ENCODE peak calls at places on chromosomes 12 and 14, in four cellular contexts. J is HTR-8/SVneo, F is G401, S is Kasumi-1. D is an unnamed sample.

GRCh38 chr14:68084256-68084655 is 264.7 kb downstream of the RAD51B start:
- DNase-seq in J (peak), F (no peak), S (peak), D (no peak)

GRCh38 chr12:2756756-2757155 is 38.0 kb upstream of the FKBP4 start:
- DNase-seq in F (no peak), J (no peak), S (no peak), D (no peak)

GRCh38 chr14:38419579-38419978 is 163.7 kb upstream of the CLEC14A start:
- DNase-seq in S (no peak), J (no peak), F (no peak), D (no peak)

GRCh38 chr14:102900631-102901571 is 21.6 kb upstream of the AMN start:
- DNase-seq in J (no peak), S (no peak), F (peak), D (no peak)

GRCh38 chr14:88834883-88835431 is 10.5 kb downstream of the TTC8 start:
- DNase-seq in S (no peak), J (no peak), F (peak), D (no peak)

GRCh38 chr12:52636592-52637258 is 15.3 kb downstream of the KRT2 start:
- DNase-seq in S (no peak), F (no peak), J (no peak), D (no peak)

GRCh38 chr12:110957652-110958051 is 37.3 kb upstream of the MYL2 start:
- DNase-seq in F (no peak), S (no peak), J (no peak), D (no peak)

GRCh38 chr14:93054006-93054405 is 61.7 kb downstream of the ITPK1 start:
- DNase-seq in F (no peak), J (no peak), S (no peak), D (no peak)

GRCh38 chr14:103600503-103600902 is 28.5 kb upstream of the KLC1 start:
- DNase-seq in F (no peak), S (no peak), J (no peak), D (no peak)

GRCh38 chr14:36067428-36068187 is 108.9 kb downstream of the PTCSC3 start:
- DNase-seq in F (no peak), S (no peak), J (no peak), D (no peak)

GRCh38 chr14:49598479-49599301 is at the start of gene LRR1:
- DNase-seq in J (peak), S (peak), F (peak), D (peak)

GRCh38 chr12:98828802-98829600 is 183.9 kb downstream of the APAF1 start:
- DNase-seq in S (no peak), J (no peak), F (no peak), D (no peak)

GRCh38 chr14:76950043-76951020 is 78.2 kb downstream of the IRF2BPL start:
- DNase-seq in J (no peak), F (no peak), S (no peak), D (no peak)

GRCh38 chr12:124916370-124917134 is 2.1 kb upstream of the UBC start:
- DNase-seq in J (peak), F (peak), S (no peak), D (no peak)

GRCh38 chr12:106097011-106097410 is 41.7 kb downstream of the NUAK1 start:
- DNase-seq in J (no peak), F (no peak), S (no peak), D (no peak)

GRCh38 chr12:32671930-32672785 is 6.9 kb upstream of the DNM1L start:
- DNase-seq in S (peak), F (peak), J (peak), D (no peak)

GRCh38 chr12:104222981-104223380 is 7.4 kb downstream of the TXNRD1 start:
- DNase-seq in S (no peak), J (no peak), F (no peak), D (no peak)

GRCh38 chr12:27705263-27705662 is 5.4 kb upstream of the MRPS35 start:
- DNase-seq in F (no peak), S (no peak), J (no peak), D (no peak)

GRCh38 chr14:23137221-23138172 is 18.4 kb upstream of the CEBPE start:
- DNase-seq in S (no peak), F (peak), J (no peak), D (no peak)

GRCh38 chr12:32139064-32139421 is 32.4 kb downstream of the BICD1 start:
- DNase-seq in F (peak), S (no peak), J (no peak), D (no peak)

GRCh38 chr14:74135386-74135785 is 50.6 kb downstream of the LIN52 start:
- DNase-seq in F (no peak), J (no peak), S (no peak), D (no peak)

GRCh38 chr14:105145381-105146180 is 23.0 kb downstream of the JAG2 start:
- DNase-seq in S (no peak), F (no peak), J (no peak), D (no peak)

GRCh38 chr14:81408595-81408994 is 8.5 kb upstream of the STON2 start:
- DNase-seq in F (no peak), S (no peak), J (no peak), D (no peak)

GRCh38 chr12:6938353-6939186 is 5.0 kb upstream of the RNU7-1 start:
- DNase-seq in S (no peak), F (no peak), J (no peak), D (no peak)

GRCh38 chr14:104820669-104821228 is 19.8 kb downstream of the ZBTB42 start:
- DNase-seq in F (no peak), J (peak), S (peak), D (no peak)

GRCh38 chr14:69069020-69069421 is 83.9 kb downstream of the DCAF5 start:
- DNase-seq in F (no peak), S (no peak), J (no peak), D (no peak)

GRCh38 chr14:88551094-88551870 is 3.5 kb downstream of the PTPN21 start:
- DNase-seq in F (peak), S (no peak), J (peak), D (no peak)

GRCh38 chr12:116346222-116346621 is 68.7 kb upstream of the MED13L start:
- DNase-seq in S (no peak), J (no peak), F (peak), D (no peak)

GRCh38 chr12:107379852-107380567 is 286.7 kb upstream of the CRY1 start:
- DNase-seq in J (no peak), F (no peak), S (no peak), D (no peak)

GRCh38 chr14:66206554-66206953 is 279.6 kb upstream of the CCDC196 start:
- DNase-seq in F (no peak), J (no peak), S (no peak), D (no peak)

GRCh38 chr14:69986336-69986735 is 107.1 kb downstream of the SMOC1 start:
- DNase-seq in F (no peak), S (no peak), J (no peak), D (no peak)